ENCODE peak calls at places on chromosomes 1 and 21, in four cellular contexts. F is neural progenitor cell; S is CD8-positive, alpha-beta memory T cell; J is hepatocyte. Q is an unnamed sample.

GRCh38 chr1:87178451-87178850 is 150.2 kb upstream of the LMO4 start:
- DNase-seq in F (no peak), S (no peak), J (no peak), Q (no peak)

GRCh38 chr1:25936940-25937339 is 30.7 kb upstream of the STMN1 start:
- DNase-seq in F (no peak), S (no peak), J (no peak), Q (no peak)

GRCh38 chr21:26686278-26686677 is 113.2 kb upstream of the CYYR1 start:
- DNase-seq in F (no peak), S (no peak), J (no peak), Q (peak; percentile 47)

GRCh38 chr1:97364086-97364485 is 556.7 kb downstream of the DPYD start:
- DNase-seq in F (no peak), S (no peak), J (no peak), Q (no peak)

GRCh38 chr21:34669149-34669879 is 520 bp downstream of the CLIC6 start:
- DNase-seq in F (peak; percentile 57), S (no peak), J (peak; percentile 58), Q (peak; percentile 10)

GRCh38 chr1:156661932-156662587 is 15.1 kb downstream of the NES start:
- DNase-seq in F (peak; percentile 57), S (no peak), J (no peak), Q (no peak)

GRCh38 chr1:64911326-64911725 is 55.0 kb downstream of the JAK1 start:
- DNase-seq in F (no peak), S (no peak), J (no peak), Q (no peak)

GRCh38 chr1:77031101-77031662 is 163.9 kb downstream of the ST6GALNAC5 start:
- DNase-seq in F (no peak), S (no peak), J (peak; percentile 40), Q (no peak)

GRCh38 chr21:27647401-27647800 is 680.5 kb upstream of the ADAMTS5 start:
- DNase-seq in F (no peak), S (no peak), J (no peak), Q (no peak)

GRCh38 chr21:37767984-37768383 is 148.3 kb downstream of the KCNJ6 start:
- DNase-seq in F (no peak), S (no peak), J (no peak), Q (no peak)

GRCh38 chr1:109768700-109769325 is 5.1 kb upstream of the EPS8L3 start:
- DNase-seq in F (no peak), S (peak; percentile 15), J (no peak), Q (no peak)

GRCh38 chr1:162973381-162973795 is 95.8 kb upstream of the RGS4 start:
- DNase-seq in F (no peak), S (no peak), J (no peak), Q (no peak)

GRCh38 chr1:153683853-153684252 is 5.4 kb downstream of the NPR1 start:
- DNase-seq in F (no peak), S (no peak), J (no peak), Q (no peak)

GRCh38 chr1:158177705-158178450 is 2.8 kb upstream of the CD1D start:
- DNase-seq in F (peak; percentile 91), S (no peak), J (peak; percentile 89), Q (no peak)

GRCh38 chr1:47477595-47478080 is 39.8 kb downstream of the FOXD2 start:
- DNase-seq in F (no peak), S (no peak), J (peak; percentile 58), Q (no peak)

GRCh38 chr1:24022611-24023359 is 42.7 kb upstream of the SRSF10 start:
- DNase-seq in F (no peak), S (no peak), J (peak; percentile 66), Q (no peak)

GRCh38 chr1:24020032-24020431 is 39.9 kb upstream of the SRSF10 start:
- DNase-seq in F (no peak), S (no peak), J (no peak), Q (no peak)

GRCh38 chr1:24018611-24019580 is 38.8 kb upstream of the SRSF10 start:
- DNase-seq in F (peak; percentile 76), S (no peak), J (peak; percentile 98), Q (no peak)

GRCh38 chr1:24020470-24020869 is 40.3 kb upstream of the SRSF10 start:
- DNase-seq in F (no peak), S (no peak), J (no peak), Q (no peak)

DNA sequence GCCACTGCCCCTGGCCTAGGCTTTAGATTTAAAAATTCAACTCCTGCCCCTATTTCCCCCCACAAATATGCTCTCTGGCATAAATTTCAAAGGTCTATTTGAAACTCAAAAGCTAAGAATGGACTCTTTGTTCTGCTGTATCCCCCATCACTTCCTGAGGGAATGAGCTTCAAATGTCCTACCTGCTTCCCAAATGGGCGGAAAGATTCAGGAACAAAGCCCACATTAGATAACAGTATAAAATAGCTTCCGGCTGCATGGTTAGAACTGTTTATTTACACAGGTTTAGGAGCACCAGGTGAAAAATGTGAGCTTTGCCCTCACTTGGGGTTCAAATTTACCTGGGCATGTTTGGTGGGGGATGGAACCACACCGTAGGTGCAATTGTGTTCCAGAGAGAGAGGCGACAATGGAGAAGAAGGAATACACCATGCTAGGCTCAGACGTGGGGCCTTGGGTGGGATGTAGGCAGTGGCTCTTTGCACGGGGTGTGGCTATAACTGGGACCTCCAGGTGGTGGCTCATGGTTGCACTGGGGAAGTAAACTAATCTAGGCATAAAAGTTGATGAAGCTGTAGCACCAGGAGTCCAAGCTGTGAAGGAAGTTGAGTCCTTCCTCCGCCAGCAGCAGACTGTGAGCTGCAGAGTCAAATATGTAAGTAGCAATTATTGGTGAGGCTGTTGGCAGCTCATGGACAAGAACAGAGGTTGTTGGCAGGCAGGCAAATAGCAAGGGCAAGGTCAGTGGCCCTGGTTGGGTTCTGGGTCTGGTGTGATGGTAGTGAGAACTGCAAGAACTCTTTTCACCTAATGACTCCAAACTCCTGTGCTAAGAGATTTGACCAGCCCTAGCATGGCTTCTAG is 41.5 kb upstream of the SRSF10 start:
- DNase-seq in F (no peak), S (no peak), J (peak; percentile 36), Q (no peak)
- H3K4me1 ChIP-seq in F (peaks cover 10% of the 10 kb centered on the region), S (no peaks in the 10 kb centered on the region), J (peaks cover 50% of the 10 kb centered on the region), Q (no peaks in the 10 kb centered on the region)

GRCh38 chr1:909861-910310 is 13.8 kb upstream of the SAMD11 start:
- DNase-seq in F (peak; percentile 1), S (peak; percentile 30), J (no peak), Q (no peak)
- H3K27ac ChIP-seq in F (no peak overlapping the region), S (no peak overlapping the region), J (no peak overlapping the region), Q (no peak overlapping the region)

GRCh38 chr1:203057831-203058673 is 27.8 kb downstream of the MYOG start:
- DNase-seq in F (no peak), S (no peak), J (no peak), Q (no peak)

GRCh38 chr1:203058674-203058931 is 27.2 kb downstream of the MYOG start:
- DNase-seq in F (no peak), S (no peak), J (no peak), Q (no peak)

GRCh38 chr1:203063287-203063686 is 22.5 kb downstream of the MYOG start:
- DNase-seq in F (no peak), S (no peak), J (no peak), Q (no peak)

GRCh38 chr1:203059485-203059884 is 26.3 kb downstream of the MYOG start:
- DNase-seq in F (no peak), S (no peak), J (no peak), Q (no peak)

GRCh38 chr1:203060115-203060514 is 25.7 kb downstream of the MYOG start:
- DNase-seq in F (no peak), S (no peak), J (no peak), Q (no peak)
- H3K4me1 ChIP-seq in F (peaks cover 4% of the 10 kb centered on the region), S (no peaks in the 10 kb centered on the region), J (no peaks in the 10 kb centered on the region), Q (no peaks in the 10 kb centered on the region)

DNA sequence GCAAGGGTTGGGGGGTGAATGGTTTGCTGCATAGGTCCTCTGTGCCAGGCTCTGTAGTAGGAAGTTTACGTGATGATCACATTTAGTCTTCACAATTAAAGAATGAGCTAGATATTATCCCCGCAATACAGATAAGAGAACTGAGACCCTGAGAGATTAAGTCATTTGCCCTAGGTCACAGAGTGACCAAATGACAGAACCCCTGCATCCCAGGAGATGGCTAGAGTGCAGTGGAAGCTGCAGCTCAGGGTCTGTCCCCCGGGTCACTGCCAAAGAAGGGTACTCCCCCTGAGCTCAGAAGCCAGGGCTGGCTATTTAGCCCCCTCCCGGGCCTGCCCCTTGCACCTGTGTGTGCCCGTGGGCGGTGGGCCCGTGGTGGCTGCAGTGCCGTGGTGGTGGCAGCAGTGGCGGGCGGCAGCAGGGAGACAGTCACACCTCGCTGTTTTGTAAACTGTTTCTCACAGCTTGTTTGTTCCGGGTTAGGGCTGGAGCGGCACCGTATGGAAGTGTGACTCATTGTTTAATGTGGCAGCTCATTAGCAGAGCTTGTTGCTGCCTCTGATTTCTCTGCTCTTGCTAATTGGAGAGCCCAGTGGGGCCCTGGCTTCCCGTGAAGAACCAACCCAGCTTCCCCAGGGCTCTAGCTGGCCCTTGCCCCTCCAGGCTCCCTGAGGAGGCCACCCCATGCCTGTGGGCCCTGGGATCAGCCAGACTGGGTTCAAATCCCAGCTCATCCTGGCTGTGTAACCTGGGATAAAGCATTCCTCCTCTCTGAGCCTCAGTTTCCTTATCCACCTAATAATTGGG is 19.3 kb upstream of the FOXO6 start:
- DNase-seq in F (peak; percentile 42), S (no peak), J (peak; percentile 63), Q (no peak)
- H3K27ac ChIP-seq in F (no peak overlapping the region), S (no peak overlapping the region), J (peak overlapping the region; percentile 65), Q (no peak overlapping the region)

GRCh38 chr1:161121042-161121441 is 3.1 kb downstream of the NIT1 start:
- DNase-seq in F (no peak), S (no peak), J (no peak), Q (no peak)

GRCh38 chr1:161121838-161122237 is 3.9 kb downstream of the NIT1 start:
- DNase-seq in F (no peak), S (no peak), J (no peak), Q (no peak)

GRCh38 chr1:161119017-161119378 is 1.1 kb downstream of the NIT1 start:
- DNase-seq in F (peak; percentile 22), S (no peak), J (peak; percentile 42), Q (no peak)

GRCh38 chr1:161117681-161118581 is at the start of the genes NIT1 and PFDN2:
- DNase-seq in F (peak; percentile 94), S (peak; percentile 89), J (peak; percentile 94), Q (peak; percentile 76)

GRCh38 chr1:161119379-161120061 is 1.6 kb downstream of the NIT1 start:
- DNase-seq in F (peak; percentile 58), S (peak; percentile 78), J (peak; percentile 86), Q (peak; percentile 65)
- H3K4me1 ChIP-seq in F (peaks cover 11% of the 10 kb centered on the region), S (peaks cover 47% of the 10 kb centered on the region), J (peaks cover 30% of the 10 kb centered on the region), Q (peaks cover 31% of the 10 kb centered on the region)

GRCh38 chr1:222818171-222818570 is 3.3 kb downstream of the DISP1 start:
- DNase-seq in F (no peak), S (no peak), J (no peak), Q (no peak)
- H3K27ac ChIP-seq in F (no peak overlapping the region), S (no peak overlapping the region), J (peak overlapping the region; percentile 62), Q (no peak overlapping the region)

DNA sequence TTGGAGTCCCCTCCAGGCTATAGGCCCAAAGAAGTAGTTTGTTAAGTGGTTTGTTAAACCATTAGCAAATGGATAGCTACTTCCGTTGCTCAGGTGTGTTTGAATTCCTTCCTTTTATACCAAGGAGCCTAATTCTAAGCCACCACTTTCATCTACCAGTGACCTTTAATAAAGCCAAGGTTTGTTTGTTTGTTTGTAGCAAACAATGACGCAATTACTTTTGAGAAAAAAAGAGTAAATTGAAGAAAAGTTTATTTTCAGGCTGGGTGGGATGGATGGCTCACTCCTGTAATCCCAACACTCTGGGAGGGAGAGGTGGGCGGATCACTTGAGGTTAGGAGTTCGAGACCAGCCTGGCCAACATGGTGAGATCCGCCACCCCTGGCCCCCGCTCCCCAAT is 30.8 kb upstream of the RD3 start:
- DNase-seq in F (no peak), S (no peak), J (no peak), Q (no peak)
- H3K4me1 ChIP-seq in F (no peaks in the 10 kb centered on the region), S (no peaks in the 10 kb centered on the region), J (no peaks in the 10 kb centered on the region), Q (no peaks in the 10 kb centered on the region)